ENCODE peak calls at places on chromosomes 16 and 17, in four cellular contexts. One of them, this sample, is unnamed.

GRCh38 chr17:27927781-27928180 is 34.6 kb upstream of the LYRM9 start:
- DNase-seq in cardiac muscle cell: no peak
- DNase-seq in germinal center: no peak
- DNase-seq in stimulated activated CD4-positive, alpha-beta T cell treated with anti-CD3 and anti-CD28 coated beads, Interleukin-15, amount 100 ng/mL, for 1 hour: no peak
- DNase-seq in this sample: no peak

GRCh38 chr16:49434733-49435132 is 61.1 kb downstream of the C16orf78 start:
- DNase-seq in germinal center: no peak
- DNase-seq in cardiac muscle cell: no peak
- DNase-seq in stimulated activated CD4-positive, alpha-beta T cell treated with anti-CD3 and anti-CD28 coated beads, Interleukin-15, amount 100 ng/mL, for 1 hour: no peak
- DNase-seq in this sample: no peak

GRCh38 chr17:11644265-11645212 is 46.3 kb downstream of the DNAH9 start:
- DNase-seq in germinal center: peak; percentile 18
- DNase-seq in cardiac muscle cell: peak; percentile 70
- DNase-seq in stimulated activated CD4-positive, alpha-beta T cell treated with anti-CD3 and anti-CD28 coated beads, Interleukin-15, amount 100 ng/mL, for 1 hour: no peak
- DNase-seq in this sample: peak; percentile 29

GRCh38 chr17:77779711-77780539 is 178.6 kb upstream of the TNRC6C start:
- DNase-seq in stimulated activated CD4-positive, alpha-beta T cell treated with anti-CD3 and anti-CD28 coated beads, Interleukin-15, amount 100 ng/mL, for 1 hour: no peak
- DNase-seq in cardiac muscle cell: peak; percentile 38
- DNase-seq in germinal center: no peak
- DNase-seq in this sample: no peak

GRCh38 chr16:2706085-2706484 is 13.9 kb downstream of the PRSS27 start:
- DNase-seq in germinal center: no peak
- DNase-seq in stimulated activated CD4-positive, alpha-beta T cell treated with anti-CD3 and anti-CD28 coated beads, Interleukin-15, amount 100 ng/mL, for 1 hour: no peak
- DNase-seq in cardiac muscle cell: no peak
- DNase-seq in this sample: no peak

GRCh38 chr16:82995286-82995926 is 368.6 kb downstream of the CDH13 start:
- DNase-seq in germinal center: no peak
- DNase-seq in cardiac muscle cell: no peak
- DNase-seq in stimulated activated CD4-positive, alpha-beta T cell treated with anti-CD3 and anti-CD28 coated beads, Interleukin-15, amount 100 ng/mL, for 1 hour: no peak
- DNase-seq in this sample: no peak

GRCh38 chr17:6502142-6502541 is 54.2 kb downstream of the PITPNM3 start:
- DNase-seq in stimulated activated CD4-positive, alpha-beta T cell treated with anti-CD3 and anti-CD28 coated beads, Interleukin-15, amount 100 ng/mL, for 1 hour: no peak
- DNase-seq in germinal center: no peak
- DNase-seq in cardiac muscle cell: no peak
- DNase-seq in this sample: no peak

GRCh38 chr16:49492090-49492801 is 118.6 kb downstream of the C16orf78 start:
- DNase-seq in germinal center: peak; percentile 83
- DNase-seq in stimulated activated CD4-positive, alpha-beta T cell treated with anti-CD3 and anti-CD28 coated beads, Interleukin-15, amount 100 ng/mL, for 1 hour: peak; percentile 29
- DNase-seq in cardiac muscle cell: peak; percentile 31
- DNase-seq in this sample: peak; percentile 87

GRCh38 chr17:15490634-15491261 is 23.3 kb upstream of the CDRT4 start:
- DNase-seq in cardiac muscle cell: peak; percentile 65
- DNase-seq in stimulated activated CD4-positive, alpha-beta T cell treated with anti-CD3 and anti-CD28 coated beads, Interleukin-15, amount 100 ng/mL, for 1 hour: no peak
- DNase-seq in germinal center: no peak
- DNase-seq in this sample: no peak

GRCh38 chr17:35245196-35245486 is 2.3 kb downstream of the SLFN5 start:
- DNase-seq in stimulated activated CD4-positive, alpha-beta T cell treated with anti-CD3 and anti-CD28 coated beads, Interleukin-15, amount 100 ng/mL, for 1 hour: no peak
- DNase-seq in germinal center: no peak
- DNase-seq in cardiac muscle cell: peak; percentile 91
- DNase-seq in this sample: no peak

GRCh38 chr17:71109697-71110096 is 940.4 kb downstream of the KCNJ2 start:
- DNase-seq in germinal center: no peak
- DNase-seq in stimulated activated CD4-positive, alpha-beta T cell treated with anti-CD3 and anti-CD28 coated beads, Interleukin-15, amount 100 ng/mL, for 1 hour: no peak
- DNase-seq in cardiac muscle cell: no peak
- DNase-seq in this sample: no peak

This sample was measured in GM20000.